ENCODE peak calls at places on chromosomes 11 and 22, in eight cellular contexts. I is cardiac muscle cell, S is tibial artery, L is fibroblast of lung, X is glutamatergic neuron, K is ovary, D is COLO829, M is ureter. V is an unnamed sample.

GRCh38 chr11:66543263-66544107 is 2.4 kb downstream of the ZDHHC24 start:
- DNase-seq in S (no peak), D (no peak), K (peak), M (no peak), L (peak), I (peak), X (peak), V (peak)

GRCh38 chr11:45097721-45098493 is 48.5 kb upstream of the PRDM11 start:
- DNase-seq in I (peak), S (no peak), D (peak), X (no peak), L (peak), K (peak), M (no peak), V (peak)

GRCh38 chr22:33510429-33510904 is 409.8 kb downstream of the LARGE1 start:
- DNase-seq in I (no peak), K (no peak), M (no peak), X (no peak), D (no peak), L (no peak), S (no peak), V (no peak)

GRCh38 chr11:76667856-76668255 is 2.7 kb downstream of the LRRC32 start:
- DNase-seq in M (no peak), D (no peak), K (peak), I (no peak), X (no peak), S (peak), L (no peak), V (no peak)

GRCh38 chr11:122180435-122180834 is 64.4 kb upstream of the BLID start:
- DNase-seq in D (peak), S (peak), X (no peak), M (no peak), K (no peak), L (peak), I (peak), V (peak)

GRCh38 chr22:23744001-23744400 is 6.9 kb downstream of the ZNF70 start:
- DNase-seq in K (no peak), I (no peak), D (no peak), S (no peak), X (no peak), L (no peak), M (no peak), V (no peak)

GRCh38 chr11:128874406-128874805 is 7.3 kb upstream of the KCNJ1 start:
- DNase-seq in K (no peak), X (no peak), I (no peak), S (no peak), D (no peak), L (no peak), M (no peak), V (peak)

GRCh38 chr11:1669546-1670218 is 27.3 kb upstream of the KRTAP5-6 start:
- DNase-seq in I (no peak), M (peak), S (no peak), K (no peak), X (no peak), L (no peak), D (no peak), V (no peak)

GRCh38 chr11:70891844-70892380 is 360.5 kb downstream of the SHANK2 start:
- DNase-seq in L (no peak), K (no peak), M (no peak), D (no peak), X (no peak), I (no peak), S (no peak), V (no peak)

GRCh38 chr11:64642876-64643257 is 51.8 kb downstream of the SLC22A12 start:
- DNase-seq in D (no peak), I (no peak), M (no peak), K (peak), L (no peak), S (no peak), X (no peak), V (no peak)

GRCh38 chr22:19579880-19580279 is 55.7 kb upstream of the CLDN5 start:
- DNase-seq in M (no peak), S (no peak), X (no peak), I (peak), K (no peak), D (no peak), L (no peak), V (no peak)

GRCh38 chr11:66851698-66852465 is 5.0 kb upstream of the LRFN4 start:
- DNase-seq in M (no peak), K (peak), I (no peak), X (no peak), L (no peak), S (peak), D (no peak), V (no peak)

GRCh38 chr11:68146704-68147474 is 25.7 kb upstream of the CHKA start:
- DNase-seq in D (peak), M (peak), K (no peak), I (peak), S (no peak), L (peak), X (no peak), V (peak)

GRCh38 chr11:57541099-57541670 is 3.8 kb downstream of the SMTNL1 start:
- DNase-seq in K (no peak), L (no peak), X (no peak), I (no peak), D (no peak), S (no peak), M (no peak), V (no peak)

GRCh38 chr22:40525250-40525884 is 111.2 kb downstream of the MRTFA start:
- DNase-seq in S (no peak), D (no peak), M (no peak), X (peak), K (peak), L (peak), I (peak), V (no peak)

GRCh38 chr11:92762175-92762574 is 207.3 kb upstream of the MTNR1B start:
- DNase-seq in K (no peak), S (no peak), D (no peak), L (no peak), I (no peak), X (no peak), M (no peak), V (no peak)

V was measured in astrocyte of the spinal cord.